ENCODE peak calls at places on chromosomes 6 and 20, in seven cellular contexts. U is fibroblast of lung; M is NCI-H1092; B is left lobe of liver; G is naive thymus-derived CD8-positive, alpha-beta T cell; R is astrocyte of the spinal cord; W is stimulated activated CD8-positive, alpha-beta memory T cell treated with anti-CD3 and anti-CD28 coated beads, Interleukin-15, amount 100 ng/mL, for 1 hour. C is an unnamed sample.
A peak's percentile ranks its signal among the peaks of the same experiment; 100 is the strongest.

GRCh38 chr20:61369731-61370520 is 117.9 kb downstream of the CDH4 start:
- DNase-seq in G (no peak), R (no peak), W (no peak), M (no peak), U (no peak), B (no peak), C (no peak)

GRCh38 chr20:37096415-37097039 is 730 bp upstream of the RBL1 start:
- DNase-seq in B (no peak), W (no peak), M (no peak), G (no peak), R (no peak), U (no peak), C (no peak)

GRCh38 chr20:2297352-2297717 is 1.5 kb downstream of the TGM3 start:
- DNase-seq in R (peak; percentile 4), U (no peak), M (no peak), B (no peak), W (no peak), G (no peak), C (no peak)

GRCh38 chr6:34558172-34558714 is 2.1 kb upstream of the SPDEF start:
- DNase-seq in G (no peak), U (no peak), B (no peak), R (no peak), W (no peak), M (no peak), C (no peak)

GRCh38 chr20:50353289-50353961 is 156.8 kb upstream of the PTPN1 start:
- DNase-seq in W (no peak), R (no peak), G (no peak), U (no peak), B (no peak), M (no peak), C (no peak)

GRCh38 chr6:74015427-74015826 is 319.4 kb downstream of the CD109 start:
- DNase-seq in W (no peak), U (no peak), M (no peak), G (no peak), B (no peak), R (no peak), C (no peak)

GRCh38 chr6:62492192-62492822 is 206.3 kb upstream of the KHDRBS2 start:
- DNase-seq in G (no peak), R (no peak), U (no peak), W (no peak), M (no peak), B (no peak), C (no peak)

GRCh38 chr6:138955262-138955661 is 32.8 kb downstream of the REPS1 start:
- DNase-seq in G (no peak), B (no peak), U (no peak), M (no peak), R (no peak), W (no peak), C (no peak)